ENCODE peak calls at places on chromosomes 16 and 17, in nine cellular contexts. P is A549, K is SK-N-SH, X is NB4, H is H1, Q is HepG2, L is endothelial cell of umbilical vein, W is WTC11, I is K562. M is an unnamed sample.

GRCh38 chr17:63490321-63490720 is 13.5 kb downstream of the ACE start:
- DNase-seq in P (no peak), K (no peak), X (no peak), H (no peak), Q (no peak), L (no peak), W (no peak), I (no peak), M (no peak)

GRCh38 chr17:43753488-43754129 is 5.0 kb downstream of the SOST start:
- DNase-seq in P (no peak), K (no peak), X (peak), H (no peak), Q (no peak), L (no peak), W (no peak), I (peak), M (no peak)

GRCh38 chr17:58370716-58371115 is 18.7 kb upstream of the SUPT4H1 start:
- DNase-seq in P (no peak), K (no peak), X (no peak), H (no peak), Q (no peak), L (no peak), W (no peak), I (no peak), M (no peak)

GRCh38 chr17:75731716-75732498 is 10.6 kb downstream of the ITGB4 start:
- DNase-seq in P (no peak), K (no peak), X (no peak), H (no peak), Q (no peak), L (no peak), W (no peak), I (no peak), M (no peak)

GRCh38 chr17:28133562-28133970 is 91.1 kb downstream of the NLK start:
- DNase-seq in P (peak), K (no peak), X (no peak), H (no peak), Q (no peak), L (peak), W (no peak), I (no peak), M (no peak)

GRCh38 chr17:30372755-30373154 is 6.0 kb upstream of the CPD start:
- DNase-seq in P (peak), K (no peak), X (no peak), H (no peak), Q (no peak), L (no peak), W (no peak), I (peak), M (peak)

GRCh38 chr17:35982409-35983191 is 1.3 kb upstream of the CCL16 start:
- DNase-seq in P (no peak), K (no peak), X (no peak), H (no peak), Q (no peak), L (no peak), W (no peak), I (no peak), M (no peak)

GRCh38 chr17:20202141-20202574 is 193.0 kb downstream of the SPECC1 start:
- DNase-seq in P (peak), K (no peak), X (no peak), H (no peak), Q (no peak), L (no peak), W (peak), I (no peak), M (no peak)

GRCh38 chr17:31274252-31274651 is 22.8 kb downstream of the OMG start:
- DNase-seq in P (peak), K (no peak), X (peak), H (no peak), Q (peak), L (peak), W (no peak), I (no peak), M (no peak)

GRCh38 chr16:24776486-24777220 is 47.2 kb downstream of the TNRC6A start:
- DNase-seq in P (no peak), K (peak), X (no peak), H (no peak), Q (no peak), L (peak), W (no peak), I (no peak), M (no peak)

GRCh38 chr16:3937066-3937875 is 56.8 kb upstream of the CREBBP start:
- DNase-seq in P (no peak), K (no peak), X (no peak), H (no peak), Q (no peak), L (no peak), W (no peak), I (no peak), M (no peak)

GRCh38 chr17:34424814-34425490 is 61.9 kb upstream of the CCL1 start:
- DNase-seq in P (no peak), K (no peak), X (no peak), H (peak), Q (no peak), L (no peak), W (peak), I (no peak), M (no peak)

GRCh38 chr17:68290268-68290954 is 516 bp downstream of the SLC16A6 start:
- DNase-seq in P (no peak), K (peak), X (peak), H (peak), Q (no peak), L (no peak), W (peak), I (no peak), M (no peak)

GRCh38 chr17:41655611-41656111 is 31.3 kb upstream of the KRT17 start:
- DNase-seq in P (peak), K (no peak), X (no peak), H (peak), Q (no peak), L (no peak), W (peak), I (no peak), M (no peak)

GRCh38 chr17:40251576-40251975 is 32.5 kb downstream of the WIPF2 start:
- DNase-seq in P (peak), K (no peak), X (peak), H (no peak), Q (no peak), L (peak), W (no peak), I (no peak), M (peak)

GRCh38 chr17:66906321-66907278 is 57.9 kb upstream of the CACNG4 start:
- DNase-seq in P (peak), K (peak), X (peak), H (peak), Q (peak), L (peak), W (peak), I (peak), M (peak)

GRCh38 chr16:926715-927114 is 44.1 kb downstream of the LMF1 start:
- DNase-seq in P (no peak), K (no peak), X (no peak), H (no peak), Q (no peak), L (no peak), W (no peak), I (no peak), M (no peak)

GRCh38 chr16:87439926-87440325 is 47.8 kb downstream of the MAP1LC3B start:
- DNase-seq in P (no peak), K (no peak), X (no peak), H (no peak), Q (no peak), L (no peak), W (no peak), I (no peak), M (no peak)

GRCh38 chr16:2166263-2167080 is 10.9 kb downstream of the TRAF7 start:
- DNase-seq in P (no peak), K (no peak), X (no peak), H (no peak), Q (no peak), L (no peak), W (no peak), I (no peak), M (no peak)

GRCh38 chr16:89140981-89141883 is 30.3 kb upstream of the CDH15 start:
- DNase-seq in P (no peak), K (no peak), X (no peak), H (no peak), Q (no peak), L (no peak), W (no peak), I (no peak), M (no peak)

GRCh38 chr17:39757176-39757662 is 19.5 kb downstream of the GRB7 start:
- DNase-seq in P (no peak), K (no peak), X (no peak), H (no peak), Q (no peak), L (no peak), W (no peak), I (no peak), M (no peak)

GRCh38 chr17:77246110-77247047 is 105.6 kb downstream of the SEC14L1 start:
- DNase-seq in P (no peak), K (no peak), X (no peak), H (no peak), Q (no peak), L (no peak), W (no peak), I (no peak), M (no peak)

GRCh38 chr16:22693670-22694340 is 120.2 kb upstream of the HS3ST2 start:
- DNase-seq in P (no peak), K (no peak), X (peak), H (no peak), Q (no peak), L (no peak), W (no peak), I (no peak), M (no peak)

GRCh38 chr17:1211287-1211686 is 31.5 kb upstream of the ABR start:
- DNase-seq in P (no peak), K (no peak), X (no peak), H (no peak), Q (no peak), L (no peak), W (no peak), I (no peak), M (no peak)

GRCh38 chr17:2419526-2419925 is 18.7 kb upstream of the MNT start:
- DNase-seq in P (no peak), K (no peak), X (no peak), H (no peak), Q (no peak), L (no peak), W (no peak), I (no peak), M (no peak)

GRCh38 chr17:46772013-46772878 is 46.2 kb downstream of the WNT3 start:
- DNase-seq in P (peak), K (no peak), X (peak), H (peak), Q (peak), L (peak), W (peak), I (no peak), M (no peak)

GRCh38 chr17:81487487-81488275 is 24.9 kb downstream of the ACTG1 start:
- DNase-seq in P (peak), K (peak), X (peak), H (peak), Q (peak), L (peak), W (peak), I (peak), M (no peak)

GRCh38 chr16:68728558-68728957 is 8.5 kb upstream of the CDH1 start:
- DNase-seq in P (no peak), K (no peak), X (no peak), H (no peak), Q (no peak), L (no peak), W (no peak), I (no peak), M (no peak)

GRCh38 chr16:66167564-66168291 is 198.8 kb upstream of the CDH5 start:
- DNase-seq in P (no peak), K (no peak), X (no peak), H (no peak), Q (no peak), L (no peak), W (peak), I (no peak), M (no peak)

GRCh38 chr17:39739020-39739884 is 1.5 kb downstream of the GRB7 start:
- DNase-seq in P (peak), K (peak), X (no peak), H (peak), Q (peak), L (no peak), W (peak), I (peak), M (peak)

GRCh38 chr17:83152221-83152744 is 72.9 kb downstream of the METRNL start:
- DNase-seq in P (no peak), K (peak), X (no peak), H (no peak), Q (no peak), L (no peak), W (no peak), I (peak), M (no peak)

GRCh38 chr17:68310141-68310540 is 18.8 kb downstream of the ARSG start:
- DNase-seq in P (no peak), K (no peak), X (peak), H (no peak), Q (no peak), L (no peak), W (no peak), I (no peak), M (peak)

GRCh38 chr17:35167666-35168065 is 20.0 kb downstream of the UNC45B start:
- DNase-seq in P (no peak), K (no peak), X (no peak), H (no peak), Q (no peak), L (no peak), W (no peak), I (no peak), M (no peak)

GRCh38 chr16:87295259-87295658 is 21.9 kb downstream of the C16orf95 start:
- DNase-seq in P (peak), K (no peak), X (peak), H (no peak), Q (peak), L (no peak), W (no peak), I (peak), M (peak)

GRCh38 chr17:75848523-75849303 is 4.5 kb upstream of the UNC13D start:
- DNase-seq in P (peak), K (peak), X (peak), H (peak), Q (peak), L (peak), W (peak), I (peak), M (peak)

GRCh38 chr16:28324235-28324886 is 32.0 kb downstream of the SBK1 start:
- DNase-seq in P (peak), K (no peak), X (no peak), H (no peak), Q (peak), L (no peak), W (no peak), I (no peak), M (no peak)

GRCh38 chr17:12683299-12683698 is 17.6 kb downstream of the MYOCD start:
- DNase-seq in P (no peak), K (no peak), X (no peak), H (no peak), Q (no peak), L (no peak), W (no peak), I (no peak), M (no peak)

GRCh38 chr17:12680993-12681392 is 15.3 kb downstream of the MYOCD start:
- DNase-seq in P (no peak), K (no peak), X (no peak), H (no peak), Q (no peak), L (no peak), W (no peak), I (no peak), M (no peak)

GRCh38 chr17:12680407-12680897 is 14.8 kb downstream of the MYOCD start:
- DNase-seq in P (no peak), K (no peak), X (no peak), H (no peak), Q (no peak), L (no peak), W (no peak), I (no peak), M (no peak)
- TF ChIP-seq MAX in P (no peak), K (no peak), X (no peak), H (no peak), Q (no peak), L (no peak), W (no peak), I (no peak), M (no peak)

GRCh38 chr17:60390223-60390622 is 1.7 kb downstream of the USP32 start:
- DNase-seq in P (no peak), K (peak), X (peak), H (no peak), Q (no peak), L (peak), W (no peak), I (peak), M (no peak)
- TF ChIP-seq MAX in P (no peak), K (peak), X (no peak), H (no peak), Q (no peak), L (no peak), W (no peak), I (no peak), M (no peak)

GRCh38 chr17:17971431-17972125 is 622 bp downstream of the TOM1L2 start:
- DNase-seq in P (peak), K (peak), X (no peak), H (no peak), Q (no peak), L (peak), W (no peak), I (no peak), M (no peak)
- TF ChIP-seq MAX in P (peak), K (no peak), X (no peak), H (no peak), Q (no peak), L (no peak), W (no peak), I (no peak), M (no peak)

GRCh38 chr16:80283450-80284392 is 257.1 kb upstream of the DYNLRB2 start:
- DNase-seq in P (no peak), K (no peak), X (no peak), H (no peak), Q (no peak), L (no peak), W (no peak), I (no peak), M (no peak)
- TF ChIP-seq MAX in P (no peak), K (no peak), X (no peak), H (no peak), Q (no peak), L (no peak), W (no peak), I (no peak), M (no peak)

DNA sequence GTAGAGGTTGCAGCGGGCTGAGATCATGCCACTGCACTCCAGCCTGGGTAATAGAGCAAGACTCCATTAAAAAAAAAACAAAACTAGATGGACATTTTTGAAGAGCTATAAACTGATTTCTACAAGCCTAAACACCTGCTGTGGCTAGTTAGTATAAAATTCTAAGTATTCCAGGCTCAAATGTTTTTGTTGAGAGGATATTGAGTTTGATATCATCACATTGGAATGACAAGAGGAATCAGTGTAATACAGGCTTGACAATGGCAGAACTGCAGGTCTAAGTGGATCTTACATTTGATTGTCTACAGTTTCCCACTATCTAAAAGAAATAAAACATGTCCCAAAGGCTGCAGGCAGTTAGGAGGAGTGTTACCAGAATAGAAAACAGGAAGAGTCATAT is 23.9 kb upstream of the DLX3 start:
- DNase-seq in P (no peak), K (no peak), X (no peak), H (no peak), Q (no peak), L (no peak), W (no peak), I (no peak), M (no peak)
- TF ChIP-seq MAX in P (no peak), K (no peak), X (no peak), H (no peak), Q (no peak), L (no peak), W (no peak), I (no peak), M (no peak)

GRCh38 chr17:37682007-37682406 is 38.8 kb upstream of the DDX52 start:
- DNase-seq in P (no peak), K (no peak), X (no peak), H (no peak), Q (no peak), L (no peak), W (no peak), I (no peak), M (no peak)
- TF ChIP-seq MAX in P (no peak), K (no peak), X (no peak), H (no peak), Q (no peak), L (no peak), W (no peak), I (no peak), M (no peak)